ENCODE peak calls at places on chromosomes 6 and 20, in six cellular contexts. One of them, this sample, is unnamed.

GRCh38 chr6:36351152-36351571 is 14.5 kb upstream of the BNIP5 start:
- DNase-seq in MCF 10A: no peak
- DNase-seq in activated CD4-positive, alpha-beta T cell treated with anti-CD3 and anti-CD28 coated beads, Interleukin-2, amount 50 U/mL, for 1 hour: no peak
- DNase-seq in stimulated activated CD8-positive, alpha-beta memory T cell treated with anti-CD3 and anti-CD28 coated beads, Interleukin-12 subunit alpha, Interleukin-12 subunit beta, amount 100 ng/mL, for 4 hours: no peak
- DNase-seq in tibial nerve: no peak
- DNase-seq in HT-29: no peak
- DNase-seq in this sample: no peak

GRCh38 chr6:14065350-14065749 is 52.2 kb upstream of the CD83 start:
- DNase-seq in MCF 10A: no peak
- DNase-seq in activated CD4-positive, alpha-beta T cell treated with anti-CD3 and anti-CD28 coated beads, Interleukin-2, amount 50 U/mL, for 1 hour: no peak
- DNase-seq in stimulated activated CD8-positive, alpha-beta memory T cell treated with anti-CD3 and anti-CD28 coated beads, Interleukin-12 subunit alpha, Interleukin-12 subunit beta, amount 100 ng/mL, for 4 hours: no peak
- DNase-seq in tibial nerve: no peak
- DNase-seq in HT-29: no peak
- DNase-seq in this sample: no peak

GRCh38 chr20:38432292-38432691 is 2.8 kb downstream of the SNHG17 start:
- DNase-seq in MCF 10A: no peak
- DNase-seq in activated CD4-positive, alpha-beta T cell treated with anti-CD3 and anti-CD28 coated beads, Interleukin-2, amount 50 U/mL, for 1 hour: no peak
- DNase-seq in stimulated activated CD8-positive, alpha-beta memory T cell treated with anti-CD3 and anti-CD28 coated beads, Interleukin-12 subunit alpha, Interleukin-12 subunit beta, amount 100 ng/mL, for 4 hours: no peak
- DNase-seq in tibial nerve: no peak
- DNase-seq in HT-29: no peak
- DNase-seq in this sample: no peak

GRCh38 chr20:3106658-3107463 is 22.3 kb upstream of the AVP start:
- DNase-seq in MCF 10A: no peak
- DNase-seq in activated CD4-positive, alpha-beta T cell treated with anti-CD3 and anti-CD28 coated beads, Interleukin-2, amount 50 U/mL, for 1 hour: no peak
- DNase-seq in stimulated activated CD8-positive, alpha-beta memory T cell treated with anti-CD3 and anti-CD28 coated beads, Interleukin-12 subunit alpha, Interleukin-12 subunit beta, amount 100 ng/mL, for 4 hours: no peak
- DNase-seq in tibial nerve: no peak
- DNase-seq in HT-29: no peak
- DNase-seq in this sample: no peak

GRCh38 chr20:4951299-4951698 is 50.0 kb downstream of the SLC23A2 start:
- DNase-seq in MCF 10A: peak
- DNase-seq in activated CD4-positive, alpha-beta T cell treated with anti-CD3 and anti-CD28 coated beads, Interleukin-2, amount 50 U/mL, for 1 hour: no peak
- DNase-seq in stimulated activated CD8-positive, alpha-beta memory T cell treated with anti-CD3 and anti-CD28 coated beads, Interleukin-12 subunit alpha, Interleukin-12 subunit beta, amount 100 ng/mL, for 4 hours: no peak
- DNase-seq in tibial nerve: peak
- DNase-seq in HT-29: no peak
- DNase-seq in this sample: no peak

GRCh38 chr6:44730771-44731391 is 343.4 kb downstream of the CDC5L start:
- DNase-seq in MCF 10A: no peak
- DNase-seq in activated CD4-positive, alpha-beta T cell treated with anti-CD3 and anti-CD28 coated beads, Interleukin-2, amount 50 U/mL, for 1 hour: no peak
- DNase-seq in stimulated activated CD8-positive, alpha-beta memory T cell treated with anti-CD3 and anti-CD28 coated beads, Interleukin-12 subunit alpha, Interleukin-12 subunit beta, amount 100 ng/mL, for 4 hours: no peak
- DNase-seq in tibial nerve: no peak
- DNase-seq in HT-29: peak
- DNase-seq in this sample: no peak

GRCh38 chr6:151962246-151962846 is 154.9 kb downstream of the ESR1 start:
- DNase-seq in MCF 10A: peak
- DNase-seq in activated CD4-positive, alpha-beta T cell treated with anti-CD3 and anti-CD28 coated beads, Interleukin-2, amount 50 U/mL, for 1 hour: no peak
- DNase-seq in stimulated activated CD8-positive, alpha-beta memory T cell treated with anti-CD3 and anti-CD28 coated beads, Interleukin-12 subunit alpha, Interleukin-12 subunit beta, amount 100 ng/mL, for 4 hours: no peak
- DNase-seq in tibial nerve: no peak
- DNase-seq in HT-29: no peak
- DNase-seq in this sample: no peak

GRCh38 chr6:1474205-1474604 is 84.8 kb downstream of the FOXF2 start:
- DNase-seq in MCF 10A: no peak
- DNase-seq in activated CD4-positive, alpha-beta T cell treated with anti-CD3 and anti-CD28 coated beads, Interleukin-2, amount 50 U/mL, for 1 hour: no peak
- DNase-seq in stimulated activated CD8-positive, alpha-beta memory T cell treated with anti-CD3 and anti-CD28 coated beads, Interleukin-12 subunit alpha, Interleukin-12 subunit beta, amount 100 ng/mL, for 4 hours: no peak
- DNase-seq in tibial nerve: no peak
- DNase-seq in HT-29: peak
- DNase-seq in this sample: no peak

GRCh38 chr6:24910331-24910849 is 25.4 kb downstream of the RIPOR2 start:
- DNase-seq in MCF 10A: no peak
- DNase-seq in activated CD4-positive, alpha-beta T cell treated with anti-CD3 and anti-CD28 coated beads, Interleukin-2, amount 50 U/mL, for 1 hour: peak
- DNase-seq in stimulated activated CD8-positive, alpha-beta memory T cell treated with anti-CD3 and anti-CD28 coated beads, Interleukin-12 subunit alpha, Interleukin-12 subunit beta, amount 100 ng/mL, for 4 hours: no peak
- DNase-seq in tibial nerve: no peak
- DNase-seq in HT-29: no peak
- DNase-seq in this sample: peak

GRCh38 chr6:163355471-163355991 is 59.0 kb upstream of the QKI start:
- DNase-seq in MCF 10A: peak
- DNase-seq in activated CD4-positive, alpha-beta T cell treated with anti-CD3 and anti-CD28 coated beads, Interleukin-2, amount 50 U/mL, for 1 hour: no peak
- DNase-seq in stimulated activated CD8-positive, alpha-beta memory T cell treated with anti-CD3 and anti-CD28 coated beads, Interleukin-12 subunit alpha, Interleukin-12 subunit beta, amount 100 ng/mL, for 4 hours: no peak
- DNase-seq in tibial nerve: no peak
- DNase-seq in HT-29: no peak
- DNase-seq in this sample: no peak

GRCh38 chr20:6519556-6519955 is 247.9 kb upstream of the BMP2 start:
- DNase-seq in MCF 10A: peak
- DNase-seq in activated CD4-positive, alpha-beta T cell treated with anti-CD3 and anti-CD28 coated beads, Interleukin-2, amount 50 U/mL, for 1 hour: no peak
- DNase-seq in stimulated activated CD8-positive, alpha-beta memory T cell treated with anti-CD3 and anti-CD28 coated beads, Interleukin-12 subunit alpha, Interleukin-12 subunit beta, amount 100 ng/mL, for 4 hours: no peak
- DNase-seq in tibial nerve: no peak
- DNase-seq in HT-29: no peak
- DNase-seq in this sample: no peak

GRCh38 chr6:34484391-34484790 is 18.5 kb downstream of the PACSIN1 start:
- DNase-seq in MCF 10A: no peak
- DNase-seq in activated CD4-positive, alpha-beta T cell treated with anti-CD3 and anti-CD28 coated beads, Interleukin-2, amount 50 U/mL, for 1 hour: no peak
- DNase-seq in stimulated activated CD8-positive, alpha-beta memory T cell treated with anti-CD3 and anti-CD28 coated beads, Interleukin-12 subunit alpha, Interleukin-12 subunit beta, amount 100 ng/mL, for 4 hours: no peak
- DNase-seq in tibial nerve: no peak
- DNase-seq in HT-29: no peak
- DNase-seq in this sample: no peak

GRCh38 chr6:169232507-169232931 is 21.1 kb downstream of the THBS2 start:
- DNase-seq in MCF 10A: no peak
- DNase-seq in activated CD4-positive, alpha-beta T cell treated with anti-CD3 and anti-CD28 coated beads, Interleukin-2, amount 50 U/mL, for 1 hour: no peak
- DNase-seq in stimulated activated CD8-positive, alpha-beta memory T cell treated with anti-CD3 and anti-CD28 coated beads, Interleukin-12 subunit alpha, Interleukin-12 subunit beta, amount 100 ng/mL, for 4 hours: no peak
- DNase-seq in tibial nerve: no peak
- DNase-seq in HT-29: no peak
- DNase-seq in this sample: no peak

GRCh38 chr6:38460216-38460615 is 179.5 kb downstream of the BTBD9 start:
- DNase-seq in MCF 10A: peak
- DNase-seq in activated CD4-positive, alpha-beta T cell treated with anti-CD3 and anti-CD28 coated beads, Interleukin-2, amount 50 U/mL, for 1 hour: no peak
- DNase-seq in stimulated activated CD8-positive, alpha-beta memory T cell treated with anti-CD3 and anti-CD28 coated beads, Interleukin-12 subunit alpha, Interleukin-12 subunit beta, amount 100 ng/mL, for 4 hours: no peak
- DNase-seq in tibial nerve: no peak
- DNase-seq in HT-29: no peak
- DNase-seq in this sample: no peak

GRCh38 chr6:5333653-5334052 is 72.3 kb downstream of the FARS2 start:
- DNase-seq in MCF 10A: peak
- DNase-seq in activated CD4-positive, alpha-beta T cell treated with anti-CD3 and anti-CD28 coated beads, Interleukin-2, amount 50 U/mL, for 1 hour: no peak
- DNase-seq in stimulated activated CD8-positive, alpha-beta memory T cell treated with anti-CD3 and anti-CD28 coated beads, Interleukin-12 subunit alpha, Interleukin-12 subunit beta, amount 100 ng/mL, for 4 hours: no peak
- DNase-seq in tibial nerve: no peak
- DNase-seq in HT-29: no peak
- DNase-seq in this sample: no peak